ENCODE peak calls at places on chromosome 15, in four cellular contexts. One of them, this sample, is unnamed.

GRCh38 chr15:67186226-67186649 is 68.2 kb downstream of the AAGAB start:
- DNase-seq in AG20443: no peak
- DNase-seq in activated naive CD8-positive, alpha-beta T cell treated with anti-CD3 and anti-CD28 coated beads, Interleukin-2, amount 50 U/mL, for 24 hours: no peak
- DNase-seq in RPMI8226: no peak
- DNase-seq in this sample: no peak

GRCh38 chr15:63291507-63291906 is 14.1 kb downstream of the APH1B start:
- DNase-seq in AG20443: peak; percentile 73
- DNase-seq in activated naive CD8-positive, alpha-beta T cell treated with anti-CD3 and anti-CD28 coated beads, Interleukin-2, amount 50 U/mL, for 24 hours: no peak
- DNase-seq in RPMI8226: no peak
- DNase-seq in this sample: no peak

GRCh38 chr15:27623560-27624305 is 475.4 kb downstream of the OCA2 start:
- DNase-seq in AG20443: no peak
- DNase-seq in activated naive CD8-positive, alpha-beta T cell treated with anti-CD3 and anti-CD28 coated beads, Interleukin-2, amount 50 U/mL, for 24 hours: no peak
- DNase-seq in RPMI8226: peak; percentile 56
- DNase-seq in this sample: no peak

GRCh38 chr15:68612979-68613740 is 34.4 kb downstream of the CORO2B start:
- DNase-seq in AG20443: no peak
- DNase-seq in activated naive CD8-positive, alpha-beta T cell treated with anti-CD3 and anti-CD28 coated beads, Interleukin-2, amount 50 U/mL, for 24 hours: no peak
- DNase-seq in RPMI8226: no peak
- DNase-seq in this sample: no peak

GRCh38 chr15:86016750-86017149 is 62.9 kb upstream of the AGBL1 start:
- DNase-seq in AG20443: no peak
- DNase-seq in activated naive CD8-positive, alpha-beta T cell treated with anti-CD3 and anti-CD28 coated beads, Interleukin-2, amount 50 U/mL, for 24 hours: no peak
- DNase-seq in RPMI8226: no peak
- DNase-seq in this sample: no peak

GRCh38 chr15:72033711-72034110 is 84.2 kb downstream of the MYO9A start:
- DNase-seq in AG20443: no peak
- DNase-seq in activated naive CD8-positive, alpha-beta T cell treated with anti-CD3 and anti-CD28 coated beads, Interleukin-2, amount 50 U/mL, for 24 hours: no peak
- DNase-seq in RPMI8226: no peak
- DNase-seq in this sample: no peak

GRCh38 chr15:91150492-91151160 is 50.6 kb downstream of the SV2B start:
- DNase-seq in AG20443: no peak
- DNase-seq in activated naive CD8-positive, alpha-beta T cell treated with anti-CD3 and anti-CD28 coated beads, Interleukin-2, amount 50 U/mL, for 24 hours: no peak
- DNase-seq in RPMI8226: no peak
- DNase-seq in this sample: no peak

GRCh38 chr15:99148851-99149276 is 44.0 kb downstream of the SYNM start:
- DNase-seq in AG20443: no peak
- DNase-seq in activated naive CD8-positive, alpha-beta T cell treated with anti-CD3 and anti-CD28 coated beads, Interleukin-2, amount 50 U/mL, for 24 hours: no peak
- DNase-seq in RPMI8226: peak; percentile 90
- DNase-seq in this sample: no peak

GRCh38 chr15:32993285-32993684 is 201.2 kb downstream of the FMN1 start:
- DNase-seq in AG20443: no peak
- DNase-seq in activated naive CD8-positive, alpha-beta T cell treated with anti-CD3 and anti-CD28 coated beads, Interleukin-2, amount 50 U/mL, for 24 hours: no peak
- DNase-seq in RPMI8226: no peak
- DNase-seq in this sample: no peak

GRCh38 chr15:78752492-78753358 is 58.5 kb downstream of the ADAMTS7 start:
- DNase-seq in AG20443: no peak
- DNase-seq in activated naive CD8-positive, alpha-beta T cell treated with anti-CD3 and anti-CD28 coated beads, Interleukin-2, amount 50 U/mL, for 24 hours: no peak
- DNase-seq in RPMI8226: no peak
- DNase-seq in this sample: no peak

GRCh38 chr15:73928971-73929627 is 2.8 kb downstream of the LOXL1 start:
- DNase-seq in AG20443: peak; percentile 47
- DNase-seq in activated naive CD8-positive, alpha-beta T cell treated with anti-CD3 and anti-CD28 coated beads, Interleukin-2, amount 50 U/mL, for 24 hours: no peak
- DNase-seq in RPMI8226: no peak
- DNase-seq in this sample: no peak

GRCh38 chr15:75687486-75688277 is 25.0 kb downstream of the CSPG4 start:
- DNase-seq in AG20443: no peak
- DNase-seq in activated naive CD8-positive, alpha-beta T cell treated with anti-CD3 and anti-CD28 coated beads, Interleukin-2, amount 50 U/mL, for 24 hours: no peak
- DNase-seq in RPMI8226: no peak
- DNase-seq in this sample: no peak

GRCh38 chr15:62758952-62759349 is 283.6 kb upstream of the TPM1 start:
- DNase-seq in AG20443: no peak
- DNase-seq in activated naive CD8-positive, alpha-beta T cell treated with anti-CD3 and anti-CD28 coated beads, Interleukin-2, amount 50 U/mL, for 24 hours: no peak
- DNase-seq in RPMI8226: no peak
- DNase-seq in this sample: no peak

GRCh38 chr15:78906310-78906608 is 33.6 kb downstream of the MORF4L1 start:
- DNase-seq in AG20443: peak; percentile 81
- DNase-seq in activated naive CD8-positive, alpha-beta T cell treated with anti-CD3 and anti-CD28 coated beads, Interleukin-2, amount 50 U/mL, for 24 hours: no peak
- DNase-seq in RPMI8226: no peak
- DNase-seq in this sample: no peak

GRCh38 chr15:63815796-63816533 is 17.8 kb downstream of the HERC1 start:
- DNase-seq in AG20443: no peak
- DNase-seq in activated naive CD8-positive, alpha-beta T cell treated with anti-CD3 and anti-CD28 coated beads, Interleukin-2, amount 50 U/mL, for 24 hours: no peak
- DNase-seq in RPMI8226: no peak
- DNase-seq in this sample: no peak

GRCh38 chr15:77107531-77108355 is 36.8 kb upstream of the TSPAN3 start:
- DNase-seq in AG20443: peak; percentile 64
- DNase-seq in activated naive CD8-positive, alpha-beta T cell treated with anti-CD3 and anti-CD28 coated beads, Interleukin-2, amount 50 U/mL, for 24 hours: peak; percentile 35
- DNase-seq in RPMI8226: peak; percentile 62
- DNase-seq in this sample: no peak

GRCh38 chr15:45743309-45744041 is 108.6 kb downstream of the SQOR start:
- DNase-seq in AG20443: no peak
- DNase-seq in activated naive CD8-positive, alpha-beta T cell treated with anti-CD3 and anti-CD28 coated beads, Interleukin-2, amount 50 U/mL, for 24 hours: no peak
- DNase-seq in RPMI8226: no peak
- DNase-seq in this sample: no peak

GRCh38 chr15:64288577-64288976 is 67.4 kb downstream of the CSNK1G1 start:
- DNase-seq in AG20443: no peak
- DNase-seq in activated naive CD8-positive, alpha-beta T cell treated with anti-CD3 and anti-CD28 coated beads, Interleukin-2, amount 50 U/mL, for 24 hours: no peak
- DNase-seq in RPMI8226: no peak
- DNase-seq in this sample: no peak

GRCh38 chr15:65069179-65069578 is 1.4 kb upstream of the RASL12 start:
- DNase-seq in AG20443: peak; percentile 78
- DNase-seq in activated naive CD8-positive, alpha-beta T cell treated with anti-CD3 and anti-CD28 coated beads, Interleukin-2, amount 50 U/mL, for 24 hours: no peak
- DNase-seq in RPMI8226: no peak
- DNase-seq in this sample: no peak

GRCh38 chr15:48062476-48062875 is 58.3 kb upstream of the SLC24A5 start:
- DNase-seq in AG20443: no peak
- DNase-seq in activated naive CD8-positive, alpha-beta T cell treated with anti-CD3 and anti-CD28 coated beads, Interleukin-2, amount 50 U/mL, for 24 hours: no peak
- DNase-seq in RPMI8226: peak; percentile 40
- DNase-seq in this sample: no peak

GRCh38 chr15:69165637-69166025 is 5.2 kb downstream of the GLCE start:
- DNase-seq in AG20443: no peak
- DNase-seq in activated naive CD8-positive, alpha-beta T cell treated with anti-CD3 and anti-CD28 coated beads, Interleukin-2, amount 50 U/mL, for 24 hours: no peak
- DNase-seq in RPMI8226: no peak
- DNase-seq in this sample: no peak

GRCh38 chr15:86915811-86916331 is 836.2 kb downstream of the AGBL1 start:
- DNase-seq in AG20443: peak; percentile 73
- DNase-seq in activated naive CD8-positive, alpha-beta T cell treated with anti-CD3 and anti-CD28 coated beads, Interleukin-2, amount 50 U/mL, for 24 hours: no peak
- DNase-seq in RPMI8226: peak; percentile 69
- DNase-seq in this sample: no peak

GRCh38 chr15:29556385-29556784 is 265.9 kb downstream of the TJP1 start:
- DNase-seq in AG20443: peak; percentile 65
- DNase-seq in activated naive CD8-positive, alpha-beta T cell treated with anti-CD3 and anti-CD28 coated beads, Interleukin-2, amount 50 U/mL, for 24 hours: no peak
- DNase-seq in RPMI8226: no peak
- DNase-seq in this sample: no peak

GRCh38 chr15:41869770-41870688 is 23.8 kb downstream of the SPTBN5 start:
- DNase-seq in AG20443: no peak
- DNase-seq in activated naive CD8-positive, alpha-beta T cell treated with anti-CD3 and anti-CD28 coated beads, Interleukin-2, amount 50 U/mL, for 24 hours: no peak
- DNase-seq in RPMI8226: no peak
- DNase-seq in this sample: no peak

GRCh38 chr15:89783111-89783860 is 7.2 kb downstream of the MESP2 start:
- DNase-seq in AG20443: peak; percentile 69
- DNase-seq in activated naive CD8-positive, alpha-beta T cell treated with anti-CD3 and anti-CD28 coated beads, Interleukin-2, amount 50 U/mL, for 24 hours: no peak
- DNase-seq in RPMI8226: no peak
- DNase-seq in this sample: no peak

GRCh38 chr15:48802867-48803266 is 8.0 kb downstream of the CEP152 start:
- DNase-seq in AG20443: peak; percentile 71
- DNase-seq in activated naive CD8-positive, alpha-beta T cell treated with anti-CD3 and anti-CD28 coated beads, Interleukin-2, amount 50 U/mL, for 24 hours: no peak
- DNase-seq in RPMI8226: no peak
- DNase-seq in this sample: no peak

This sample was measured in GM12864.